ENCODE peak calls at places on chromosomes 5 and 9, in six cellular contexts. T is sigmoid colon; X is stimulated activated CD4-positive, alpha-beta T cell treated with anti-CD3 and anti-CD28 coated beads, Interleukin-2, amount 100 ng/mL, for 24 hours; G is GM13977; L is NCI-H748 treated with DMSO at 0.1 percent for 48 hours; W is dermis blood vessel endothelial cell. Y is an unnamed sample.

GRCh38 chr9:98256632-98257218 is 1.3 kb upstream of the TBC1D2 start:
- DNase-seq in X (peak), L (no peak), G (peak), W (peak), T (no peak), Y (peak)

GRCh38 chr5:76701298-76701697 is 14.6 kb upstream of the F2R start:
- DNase-seq in G (no peak), X (no peak), L (no peak), W (no peak), T (no peak), Y (no peak)

GRCh38 chr5:180284161-180284560 is 7.7 kb downstream of the MAPK9 start:
- DNase-seq in W (no peak), X (no peak), G (no peak), L (no peak), T (no peak), Y (no peak)

GRCh38 chr5:124725040-124725434 is 21.4 kb downstream of the ZNF608 start:
- DNase-seq in W (no peak), X (no peak), L (no peak), T (no peak), G (peak), Y (no peak)

GRCh38 chr9:10700266-10700665 is 87.5 kb upstream of the PTPRD start:
- DNase-seq in L (no peak), T (no peak), G (no peak), X (no peak), W (no peak), Y (no peak)

GRCh38 chr5:7705261-7705660 is 145.7 kb downstream of the CFAP90 start:
- DNase-seq in W (no peak), X (no peak), L (no peak), T (no peak), G (no peak), Y (no peak)

GRCh38 chr5:84494453-84494852 is 109.8 kb upstream of the EDIL3 start:
- DNase-seq in X (no peak), T (no peak), G (no peak), W (no peak), L (no peak), Y (no peak)

GRCh38 chr5:179730852-179731251 is 1.8 kb upstream of the MAML1 start:
- DNase-seq in L (no peak), T (no peak), G (no peak), X (no peak), W (no peak), Y (no peak)

GRCh38 chr5:2158767-2159166 is 276.0 kb upstream of the IRX4 start:
- DNase-seq in G (no peak), T (no peak), W (no peak), X (no peak), L (no peak), Y (no peak)

GRCh38 chr9:19373527-19373926 is 6.5 kb downstream of the RPS6 start:
- DNase-seq in W (no peak), X (no peak), T (no peak), L (no peak), G (no peak), Y (no peak)

GRCh38 chr5:53923969-53924876 is 363.8 kb downstream of the NDUFS4 start:
- DNase-seq in L (no peak), W (peak), T (no peak), G (no peak), X (no peak), Y (no peak)

GRCh38 chr9:129595323-129595741 is 25.6 kb downstream of the C9orf50 start:
- DNase-seq in T (no peak), W (no peak), X (no peak), L (no peak), G (no peak), Y (no peak)

GRCh38 chr5:120396186-120396585 is 67.9 kb upstream of the PRR16 start:
- DNase-seq in X (no peak), W (no peak), G (no peak), T (no peak), L (no peak), Y (no peak)

GRCh38 chr9:132244582-132245455 is 83.0 kb downstream of the NTNG2 start:
- DNase-seq in W (no peak), G (no peak), L (no peak), T (no peak), X (no peak), Y (no peak)

GRCh38 chr9:131436386-131436785 is 42.5 kb downstream of the PRRC2B start:
- DNase-seq in L (no peak), X (no peak), G (no peak), W (peak), T (peak), Y (no peak)

Y was measured in germinal center.